ENCODE peak calls at places on chromosomes 1 and 21, in nine cellular contexts. X is tibial artery, M is HCT116, O is kidney, C is lung, A is BE2C, W is Peyer's patch, Y is iPS DF 6.9, E is breast epithelium. Q is an unnamed sample.

GRCh38 chr1:11596295-11596694 is 57.9 kb downstream of the FBXO2 start:
- DNase-seq in C (no peak), E (no peak), Y (no peak), W (no peak), M (no peak), A (no peak), X (no peak), O (no peak), Q (no peak)

GRCh38 chr1:201298381-201299367 is 15.4 kb downstream of the PKP1 start:
- DNase-seq in M (no peak), W (peak; percentile 69), A (no peak), C (no peak), O (no peak), Y (no peak), E (no peak), X (no peak), Q (no peak)

GRCh38 chr1:202254454-202255252 is 61.1 kb downstream of the LGR6 start:
- DNase-seq in X (peak; percentile 59), Y (no peak), A (no peak), O (no peak), E (no peak), M (no peak), C (no peak), W (no peak), Q (no peak)

GRCh38 chr1:40530735-40531380 is 579 bp upstream of the ZNF684 start:
- DNase-seq in A (no peak), X (no peak), Y (no peak), O (no peak), C (no peak), M (no peak), W (no peak), E (no peak), Q (no peak)

GRCh38 chr1:33295023-33295422 is 25.9 kb downstream of the A3GALT2 start:
- DNase-seq in W (no peak), E (peak; percentile 51), Y (no peak), X (peak; percentile 66), M (no peak), A (no peak), O (peak; percentile 70), C (no peak), Q (no peak)

GRCh38 chr1:29122662-29122986 is 1.1 kb downstream of the TMEM200B start:
- DNase-seq in Y (no peak), A (no peak), E (no peak), M (no peak), W (peak; percentile 62), X (peak; percentile 92), O (no peak), C (no peak), Q (no peak)

GRCh38 chr1:119321661-119322419 is 46.7 kb upstream of the HAO2 start:
- DNase-seq in W (no peak), E (no peak), Y (no peak), M (no peak), X (no peak), C (no peak), O (no peak), A (no peak), Q (no peak)

GRCh38 chr1:67687649-67688048 is 2.6 kb downstream of the GADD45A start:
- DNase-seq in A (no peak), M (no peak), E (no peak), C (no peak), W (no peak), X (no peak), Y (no peak), O (no peak), Q (no peak)

GRCh38 chr1:161158316-161159016 is 834 bp upstream of the USP21 start:
- DNase-seq in O (no peak), M (no peak), E (no peak), C (no peak), X (peak; percentile 27), Y (no peak), W (no peak), A (no peak), Q (no peak)

GRCh38 chr1:51325391-51325790 is 5.0 kb downstream of the TTC39A start:
- DNase-seq in A (no peak), W (no peak), E (no peak), M (no peak), X (no peak), Y (no peak), C (no peak), O (no peak), Q (no peak)

GRCh38 chr1:192966073-192966472 is 93.1 kb downstream of the UCHL5 start:
- DNase-seq in C (no peak), Y (no peak), X (no peak), O (no peak), A (no peak), M (no peak), E (no peak), W (no peak), Q (no peak)

GRCh38 chr1:2610036-2610720 is 22.6 kb downstream of the MMEL1 start:
- DNase-seq in Y (no peak), W (peak; percentile 48), C (no peak), O (peak; percentile 69), E (no peak), X (no peak), M (no peak), A (no peak), Q (no peak)

GRCh38 chr1:19710825-19711611 is 46.3 kb downstream of the HTR6 start:
- DNase-seq in W (no peak), X (no peak), M (no peak), O (peak; percentile 59), E (no peak), C (no peak), A (no peak), Y (no peak), Q (no peak)

GRCh38 chr1:203996126-203996525 is 76.8 kb upstream of the SOX13 start:
- DNase-seq in E (peak; percentile 34), C (no peak), Y (peak; percentile 35), W (no peak), O (no peak), M (no peak), A (no peak), X (no peak), Q (no peak)

DNA sequence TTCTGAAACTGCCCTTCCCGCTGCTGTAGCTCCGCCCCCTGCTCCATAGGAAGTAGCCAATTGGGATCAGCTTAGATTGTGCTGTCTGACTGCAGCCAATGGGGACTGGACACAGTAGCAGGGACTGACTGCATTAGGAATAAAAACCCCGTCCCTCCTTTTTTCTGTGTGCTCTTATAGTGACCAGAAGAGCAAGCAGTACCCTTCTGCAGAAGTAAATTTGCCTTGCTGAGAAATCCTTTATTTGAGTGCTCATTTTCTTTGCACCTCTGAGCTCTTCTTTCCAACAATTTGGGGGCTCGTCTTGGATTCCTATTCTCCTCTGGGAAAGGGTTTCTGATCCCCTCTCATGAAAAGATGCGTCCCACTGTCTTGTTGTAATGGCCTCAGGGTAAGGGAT is 16.2 kb downstream of the OR2L13 start:
- DNase-seq in A (no peak), E (no peak), M (no peak), W (no peak), O (no peak), C (no peak), Y (no peak), X (no peak), Q (no peak)
- H3K9me3 ChIP-seq in A (no peaks in the 10 kb centered on the region), E (peaks cover 49% of the 10 kb centered on the region), M (peaks cover 25% of the 10 kb centered on the region), W (no peaks in the 10 kb centered on the region), O (peaks cover 23% of the 10 kb centered on the region), C (peaks cover 11% of the 10 kb centered on the region), Y (peaks cover 7% of the 10 kb centered on the region), X (peaks cover 15% of the 10 kb centered on the region), Q (peaks cover 4% of the 10 kb centered on the region)

DNA sequence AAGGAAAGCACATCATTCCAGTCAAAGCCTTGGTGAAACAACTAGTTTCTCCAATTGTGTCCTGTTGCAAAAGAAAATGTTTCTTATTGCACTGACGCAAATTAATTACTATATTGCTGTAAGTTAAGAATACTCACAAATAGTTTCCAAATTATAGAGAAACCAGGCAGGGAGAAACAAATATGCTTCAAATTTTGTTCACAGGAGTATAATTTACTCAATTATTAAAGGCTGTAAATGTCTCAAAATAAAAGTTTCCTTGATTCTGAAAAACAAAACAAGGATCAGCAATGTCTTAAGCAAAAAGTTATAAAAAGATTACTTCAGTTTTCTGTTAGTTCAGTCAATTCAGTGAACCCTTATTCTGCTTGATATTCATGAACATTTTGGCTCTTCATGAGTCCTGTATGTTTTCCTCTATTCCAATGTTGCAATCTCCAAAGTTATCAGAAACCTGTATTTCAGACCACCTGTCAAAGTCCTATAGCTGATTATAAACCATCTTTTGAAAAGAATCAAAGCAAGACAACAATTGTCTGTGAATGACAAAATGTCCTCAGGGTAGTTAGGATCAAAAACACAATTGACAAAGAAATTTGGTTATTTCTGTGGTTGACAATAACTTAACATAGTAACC is 11.7 kb upstream of the SYPL2 start:
- DNase-seq in E (no peak), X (no peak), O (no peak), Y (no peak), M (no peak), C (no peak), A (no peak), W (no peak), Q (no peak)
- H3K9me3 ChIP-seq in E (peaks cover 8% of the 10 kb centered on the region), X (no peaks in the 10 kb centered on the region), O (peaks cover 4% of the 10 kb centered on the region), Y (no peaks in the 10 kb centered on the region), M (no peaks in the 10 kb centered on the region), C (no peaks in the 10 kb centered on the region), A (no peaks in the 10 kb centered on the region), W (no peaks in the 10 kb centered on the region), Q (no peaks in the 10 kb centered on the region)

DNA sequence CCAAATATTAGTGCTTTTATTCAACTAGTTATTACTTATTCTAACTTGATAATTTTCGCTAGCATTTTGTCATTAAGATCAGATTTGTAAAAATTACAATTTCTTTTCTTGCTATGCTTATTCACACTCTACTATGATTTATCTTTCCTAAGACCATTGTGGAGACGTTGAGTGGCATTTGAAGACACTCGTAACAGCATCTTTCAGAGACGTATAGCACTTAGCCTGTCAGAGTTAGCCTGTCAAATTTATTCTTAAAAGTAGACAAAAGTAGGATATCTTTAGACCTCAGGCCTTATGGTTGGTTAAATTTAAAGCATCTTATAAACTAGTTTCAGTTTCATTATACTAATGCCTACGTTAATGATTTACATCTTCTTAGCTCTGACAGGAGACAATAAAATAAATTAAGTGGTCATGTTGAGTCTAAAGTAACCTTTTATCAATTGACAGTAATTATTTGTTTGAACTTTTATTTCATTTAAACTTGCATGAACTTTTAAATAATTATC is 1410.1 kb downstream of the MRPL39 start:
- DNase-seq in C (no peak), M (no peak), X (no peak), A (no peak), E (no peak), Y (no peak), O (no peak), W (no peak), Q (no peak)
- H3K9me3 ChIP-seq in C (no peaks in the 10 kb centered on the region), M (peaks cover 38% of the 10 kb centered on the region), X (no peaks in the 10 kb centered on the region), A (no peaks in the 10 kb centered on the region), E (no peaks in the 10 kb centered on the region), Y (peaks cover 1% of the 10 kb centered on the region), O (no peaks in the 10 kb centered on the region), W (no peaks in the 10 kb centered on the region), Q (no peaks in the 10 kb centered on the region)

GRCh38 chr1:244576259-244576892 is 76.5 kb upstream of the DESI2 start:
- DNase-seq in O (no peak), Y (no peak), A (no peak), X (no peak), W (no peak), E (no peak), M (no peak), C (no peak), Q (no peak)
- H3K9me3 ChIP-seq in O (peaks cover 34% of the 10 kb centered on the region), Y (peaks cover 2% of the 10 kb centered on the region), A (peaks cover 6% of the 10 kb centered on the region), X (peaks cover 61% of the 10 kb centered on the region), W (peaks cover 21% of the 10 kb centered on the region), E (peaks cover 51% of the 10 kb centered on the region), M (peaks cover 24% of the 10 kb centered on the region), C (peaks cover 18% of the 10 kb centered on the region), Q (peaks cover 5% of the 10 kb centered on the region)

GRCh38 chr1:69077633-69078032 is 490.1 kb upstream of the LRRC7 start:
- DNase-seq in A (no peak), C (no peak), Y (no peak), X (no peak), W (no peak), O (no peak), E (no peak), M (no peak), Q (no peak)
- H3K9me3 ChIP-seq in A (no peaks in the 10 kb centered on the region), C (no peaks in the 10 kb centered on the region), Y (no peaks in the 10 kb centered on the region), X (no peaks in the 10 kb centered on the region), W (no peaks in the 10 kb centered on the region), O (no peaks in the 10 kb centered on the region), E (no peaks in the 10 kb centered on the region), M (no peaks in the 10 kb centered on the region), Q (peaks cover 4% of the 10 kb centered on the region)

Q was measured in T-helper 17 cell.